ENCODE peak calls at places on chromosomes 1 and 21, in four cellular contexts. One of them, this sample, is unnamed.

GRCh38 chr21:38721055-38721454 is 84.7 kb upstream of the ETS2 start:
- DNase-seq in neural progenitor cell: peak; percentile 6
- DNase-seq in fibroblast of lung: no peak
- DNase-seq in IMR-90: no peak
- DNase-seq in this sample: no peak

GRCh38 chr1:87515781-87516180 is 187.1 kb downstream of the LMO4 start:
- DNase-seq in IMR-90: peak; percentile 65
- DNase-seq in fibroblast of lung: peak; percentile 27
- DNase-seq in neural progenitor cell: no peak
- DNase-seq in this sample: no peak

GRCh38 chr1:170494369-170494768 is 37.6 kb upstream of the GORAB start:
- DNase-seq in neural progenitor cell: no peak
- DNase-seq in fibroblast of lung: peak; percentile 4
- DNase-seq in IMR-90: peak; percentile 45
- DNase-seq in this sample: no peak

GRCh38 chr1:30085814-30086770 is 637.3 kb downstream of the MATN1 start:
- DNase-seq in fibroblast of lung: peak; percentile 58
- DNase-seq in neural progenitor cell: peak; percentile 96
- DNase-seq in IMR-90: peak; percentile 31
- DNase-seq in this sample: peak; percentile 36

GRCh38 chr1:177780096-177780700 is 189.7 kb downstream of the SEC16B start:
- DNase-seq in IMR-90: peak; percentile 57
- DNase-seq in neural progenitor cell: peak; percentile 57
- DNase-seq in fibroblast of lung: peak; percentile 78
- DNase-seq in this sample: peak; percentile 73

GRCh38 chr21:46008893-46009635 is 27.5 kb downstream of the COL6A1 start:
- DNase-seq in fibroblast of lung: no peak
- DNase-seq in neural progenitor cell: no peak
- DNase-seq in IMR-90: no peak
- DNase-seq in this sample: no peak

GRCh38 chr1:100624886-100625430 is 87.0 kb downstream of the GPR88 start:
- DNase-seq in IMR-90: peak; percentile 31
- DNase-seq in neural progenitor cell: no peak
- DNase-seq in fibroblast of lung: no peak
- DNase-seq in this sample: no peak

GRCh38 chr1:101959456-101959855 is 37.3 kb downstream of the OLFM3 start:
- DNase-seq in neural progenitor cell: no peak
- DNase-seq in fibroblast of lung: no peak
- DNase-seq in IMR-90: no peak
- DNase-seq in this sample: no peak

GRCh38 chr1:101314244-101314643 is 77.4 kb downstream of the S1PR1 start:
- DNase-seq in IMR-90: peak; percentile 62
- DNase-seq in neural progenitor cell: no peak
- DNase-seq in fibroblast of lung: no peak
- DNase-seq in this sample: peak; percentile 52

GRCh38 chr1:216702170-216702569 is 21.1 kb downstream of the ESRRG start:
- DNase-seq in fibroblast of lung: no peak
- DNase-seq in IMR-90: no peak
- DNase-seq in neural progenitor cell: no peak
- DNase-seq in this sample: no peak

GRCh38 chr1:189970331-189971230 is 507.1 kb downstream of the BRINP3 start:
- DNase-seq in fibroblast of lung: no peak
- DNase-seq in neural progenitor cell: no peak
- DNase-seq in IMR-90: no peak
- DNase-seq in this sample: no peak

GRCh38 chr1:164272156-164272555 is 286.8 kb upstream of the PBX1 start:
- DNase-seq in neural progenitor cell: peak; percentile 32
- DNase-seq in fibroblast of lung: no peak
- DNase-seq in IMR-90: no peak
- DNase-seq in this sample: no peak

GRCh38 chr1:225816643-225817538 is 7.0 kb downstream of the EPHX1 start:
- DNase-seq in IMR-90: peak; percentile 7
- DNase-seq in fibroblast of lung: peak; percentile 45
- DNase-seq in neural progenitor cell: no peak
- DNase-seq in this sample: no peak

GRCh38 chr1:61152706-61153105 is 70.3 kb downstream of the NFIA start:
- DNase-seq in fibroblast of lung: no peak
- DNase-seq in neural progenitor cell: no peak
- DNase-seq in IMR-90: no peak
- DNase-seq in this sample: no peak

GRCh38 chr21:26710155-26710554 is 135.1 kb downstream of the ADAMTS1 start:
- DNase-seq in IMR-90: no peak
- DNase-seq in neural progenitor cell: peak; percentile 19
- DNase-seq in fibroblast of lung: no peak
- DNase-seq in this sample: no peak

GRCh38 chr21:45250914-45251634 is 36.6 kb downstream of the POFUT2 start:
- DNase-seq in neural progenitor cell: no peak
- DNase-seq in IMR-90: no peak
- DNase-seq in fibroblast of lung: no peak
- DNase-seq in this sample: no peak

GRCh38 chr1:10339815-10340214 is 59.0 kb upstream of the PGD start:
- DNase-seq in neural progenitor cell: peak; percentile 83
- DNase-seq in IMR-90: peak; percentile 62
- DNase-seq in fibroblast of lung: peak; percentile 30
- DNase-seq in this sample: peak; percentile 45

GRCh38 chr1:228347181-228347580 is 59.5 kb downstream of the TRIM11 start:
- DNase-seq in IMR-90: no peak
- DNase-seq in neural progenitor cell: no peak
- DNase-seq in fibroblast of lung: no peak
- DNase-seq in this sample: no peak

GRCh38 chr1:27233677-27234053 is 767 bp upstream of the WDTC1 start:
- DNase-seq in neural progenitor cell: no peak
- DNase-seq in IMR-90: no peak
- DNase-seq in fibroblast of lung: no peak
- DNase-seq in this sample: no peak

GRCh38 chr1:177983824-177984528 is 14.1 kb upstream of the SEC16B start:
- DNase-seq in IMR-90: peak; percentile 98
- DNase-seq in fibroblast of lung: peak; percentile 97
- DNase-seq in neural progenitor cell: peak; percentile 63
- DNase-seq in this sample: peak; percentile 8

GRCh38 chr1:68528243-68528642 is 31.4 kb upstream of the DEPDC1 start:
- DNase-seq in IMR-90: no peak
- DNase-seq in fibroblast of lung: no peak
- DNase-seq in neural progenitor cell: no peak
- DNase-seq in this sample: peak; percentile 84

GRCh38 chr1:5658340-5659316 is 333.6 kb downstream of the NPHP4 start:
- DNase-seq in neural progenitor cell: no peak
- DNase-seq in fibroblast of lung: no peak
- DNase-seq in IMR-90: no peak
- DNase-seq in this sample: no peak

DNA sequence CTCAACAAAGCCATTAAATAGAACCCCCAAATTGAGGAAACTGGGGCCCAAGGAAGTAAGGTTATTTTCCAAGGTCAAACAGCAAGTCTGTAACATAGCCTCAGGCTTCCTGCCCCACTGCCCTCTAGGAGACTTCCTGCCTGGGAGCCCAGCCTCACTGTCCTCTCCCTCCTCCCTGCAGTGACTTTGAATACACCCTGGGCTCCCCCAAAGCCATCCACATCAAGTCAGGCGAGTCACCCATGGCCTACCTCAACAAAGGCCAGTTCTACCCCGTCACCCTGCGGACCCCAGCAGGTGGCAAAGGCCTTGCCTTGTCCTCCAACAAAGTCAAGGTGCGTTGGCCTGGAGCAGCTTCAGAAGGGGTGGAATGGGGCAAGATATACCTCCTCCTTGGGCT is 18.3 kb downstream of the GRHL3 start:
- DNase-seq in IMR-90: no peak
- DNase-seq in fibroblast of lung: no peak
- DNase-seq in neural progenitor cell: no peak
- DNase-seq in this sample: no peak
- H3K9ac ChIP-seq in IMR-90: no peak overlapping the region
- H3K9ac ChIP-seq in fibroblast of lung: no peak overlapping the region
- H3K9ac ChIP-seq in neural progenitor cell: no peak overlapping the region
- H3K9ac ChIP-seq in this sample: no peak overlapping the region

GRCh38 chr1:12540580-12541273 is 77.3 kb downstream of the DHRS3 start:
- DNase-seq in neural progenitor cell: no peak
- DNase-seq in IMR-90: no peak
- DNase-seq in fibroblast of lung: no peak
- DNase-seq in this sample: no peak
- H3K9ac ChIP-seq in neural progenitor cell: no peak overlapping the region
- H3K9ac ChIP-seq in IMR-90: no peak overlapping the region
- H3K9ac ChIP-seq in fibroblast of lung: peak overlapping the region; percentile 16
- H3K9ac ChIP-seq in this sample: no peak overlapping the region

DNA sequence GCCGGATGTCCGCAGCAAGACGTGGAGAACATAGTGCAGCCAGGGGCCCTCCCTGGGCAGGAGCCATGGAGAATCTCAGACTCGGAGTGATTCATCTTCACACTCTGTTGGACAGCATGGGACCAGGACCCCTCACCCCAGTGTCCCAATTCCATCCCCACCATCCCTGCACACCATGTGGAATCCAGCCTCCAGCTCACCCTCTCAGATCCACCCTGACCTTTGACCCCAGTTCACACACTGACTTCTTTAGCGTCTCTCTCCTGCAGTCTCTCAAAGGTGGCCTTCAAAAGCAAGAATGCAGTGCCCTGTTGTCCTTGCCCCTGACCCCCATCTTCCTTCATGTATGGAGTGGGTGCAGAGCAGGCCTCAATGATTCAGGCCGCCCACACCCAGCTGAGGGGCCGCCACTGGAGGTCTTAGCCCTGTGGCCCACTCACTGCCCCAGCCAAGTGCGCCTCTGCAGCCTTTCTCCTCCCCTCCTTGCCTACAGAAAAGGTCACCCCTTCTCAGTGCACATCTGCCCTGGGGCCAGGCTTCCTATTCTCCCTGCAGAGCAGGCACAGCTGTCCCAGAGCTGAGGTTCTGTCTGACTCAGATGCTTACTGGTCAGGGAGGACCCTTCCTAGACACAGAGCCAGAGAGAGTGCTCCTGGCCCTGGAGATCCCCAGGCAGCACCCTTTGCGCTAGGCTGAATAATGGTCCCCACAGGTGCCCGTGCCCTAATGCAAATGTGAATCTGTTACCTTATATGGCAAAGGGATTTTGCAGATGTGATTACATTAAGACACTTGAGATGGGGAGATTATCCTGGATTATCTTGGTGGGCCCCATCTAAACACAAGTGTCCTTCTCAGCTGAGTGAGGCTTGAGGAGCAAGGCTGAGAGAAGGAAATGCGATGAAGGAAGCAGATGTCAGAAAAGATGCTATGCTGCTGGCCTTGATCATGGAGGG is 2.4 kb upstream of the TNNI1 start:
- DNase-seq in IMR-90: no peak
- DNase-seq in fibroblast of lung: no peak
- DNase-seq in neural progenitor cell: no peak
- DNase-seq in this sample: no peak
- H3K9ac ChIP-seq in IMR-90: no peak overlapping the region
- H3K9ac ChIP-seq in fibroblast of lung: no peak overlapping the region
- H3K9ac ChIP-seq in neural progenitor cell: no peak overlapping the region
- H3K9ac ChIP-seq in this sample: no peak overlapping the region

DNA sequence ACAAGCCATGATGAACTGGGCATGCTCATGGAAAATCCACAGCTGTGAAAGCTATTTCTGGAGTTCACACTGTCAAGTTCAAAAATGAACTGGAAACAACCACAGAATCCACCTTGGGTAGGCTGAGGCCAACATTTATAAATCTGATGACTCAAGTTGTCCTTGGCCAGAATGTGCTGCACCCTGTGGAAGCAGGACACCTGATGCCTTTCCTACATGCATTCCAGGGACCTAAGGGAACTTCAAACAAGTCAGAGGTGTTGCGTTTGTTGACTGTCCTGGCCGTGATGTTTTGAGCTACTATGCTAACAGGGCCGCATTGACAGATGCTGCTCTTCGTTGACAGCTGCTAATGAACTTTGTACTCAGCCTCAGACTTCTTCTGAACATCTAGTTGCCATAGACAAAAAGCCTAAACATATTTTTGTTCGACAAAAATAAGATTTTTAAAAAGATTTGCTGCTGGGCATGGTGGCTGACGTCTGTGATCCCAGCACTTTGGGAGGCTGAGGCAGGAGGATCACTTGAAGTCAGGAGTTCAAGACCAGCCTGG is 127.9 kb upstream of the SLC45A1 start:
- DNase-seq in fibroblast of lung: no peak
- DNase-seq in IMR-90: peak; percentile 67
- DNase-seq in neural progenitor cell: no peak
- DNase-seq in this sample: peak; percentile 83
- H3K9ac ChIP-seq in fibroblast of lung: no peak overlapping the region
- H3K9ac ChIP-seq in IMR-90: no peak overlapping the region
- H3K9ac ChIP-seq in neural progenitor cell: no peak overlapping the region
- H3K9ac ChIP-seq in this sample: peak overlapping the region; percentile 26

GRCh38 chr1:111960971-111961370 is 28.5 kb downstream of the KCND3 start:
- DNase-seq in fibroblast of lung: no peak
- DNase-seq in neural progenitor cell: no peak
- DNase-seq in IMR-90: no peak
- DNase-seq in this sample: no peak

GRCh38 chr1:111961773-111962565 is 27.5 kb downstream of the KCND3 start:
- DNase-seq in neural progenitor cell: no peak
- DNase-seq in fibroblast of lung: no peak
- DNase-seq in IMR-90: no peak
- DNase-seq in this sample: no peak

GRCh38 chr1:111965781-111966453 is 23.6 kb downstream of the KCND3 start:
- DNase-seq in neural progenitor cell: no peak
- DNase-seq in fibroblast of lung: no peak
- DNase-seq in IMR-90: no peak
- DNase-seq in this sample: no peak

GRCh38 chr1:111967067-111967690 is 22.3 kb downstream of the KCND3 start:
- DNase-seq in IMR-90: no peak
- DNase-seq in neural progenitor cell: no peak
- DNase-seq in fibroblast of lung: no peak
- DNase-seq in this sample: no peak

DNA sequence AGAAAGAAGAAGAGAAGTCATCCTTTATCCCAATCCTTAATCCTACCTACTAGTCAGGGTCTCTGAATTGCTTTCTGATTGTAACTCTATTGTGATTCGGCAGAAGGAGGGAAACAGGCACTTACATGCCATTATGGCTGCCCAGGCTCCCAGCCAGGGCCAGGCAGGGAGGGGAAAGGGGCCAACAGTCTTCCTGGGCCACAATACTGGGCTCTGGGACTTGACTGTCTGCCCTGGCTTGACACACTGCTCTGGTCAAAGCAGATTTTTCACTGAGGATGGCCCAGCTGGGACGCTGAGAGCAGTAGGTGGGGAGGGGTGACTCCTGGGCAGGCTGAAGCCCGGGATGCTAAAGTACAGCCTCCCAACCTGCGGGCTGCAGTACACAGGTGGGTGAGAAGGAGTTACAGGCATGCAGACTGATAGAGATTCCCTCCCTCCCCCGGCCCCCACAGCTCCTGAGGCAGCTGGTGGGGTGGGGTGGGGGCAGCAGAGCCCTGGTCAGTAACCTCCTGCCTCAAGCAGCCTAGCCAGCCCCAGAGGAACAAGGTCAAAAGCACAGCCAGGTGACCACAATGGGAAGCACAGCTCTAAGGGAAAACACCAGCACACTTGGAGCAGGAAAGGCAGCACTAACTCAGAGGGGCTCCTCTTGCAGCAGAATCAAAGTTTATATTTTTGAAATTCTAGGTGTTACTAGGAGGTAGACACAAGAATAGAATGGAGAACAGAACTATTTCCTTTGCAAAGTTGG is 25.3 kb downstream of the KCND3 start:
- DNase-seq in fibroblast of lung: no peak
- DNase-seq in neural progenitor cell: peak; percentile 55
- DNase-seq in IMR-90: no peak
- DNase-seq in this sample: no peak
- H3K9ac ChIP-seq in fibroblast of lung: no peak overlapping the region
- H3K9ac ChIP-seq in neural progenitor cell: no peak overlapping the region
- H3K9ac ChIP-seq in IMR-90: no peak overlapping the region
- H3K9ac ChIP-seq in this sample: no peak overlapping the region

This sample was measured in PC-3.